ENCODE peak calls at places on chromosomes 7 and 10, in six cellular contexts. Q is heart right ventricle; X is Peyer's patch; W is CD4-positive, alpha-beta T cell; I is K562; T is breast epithelium. H is an unnamed sample.

GRCh38 chr7:32206987-32207386 is 136.8 kb upstream of the PDE1C start:
- DNase-seq in Q (no peak), X (no peak), W (no peak), I (peak; percentile 31), T (no peak), H (no peak)

GRCh38 chr10:110844617-110844881 is 27.2 kb upstream of the PDCD4 start:
- DNase-seq in Q (no peak), X (no peak), W (no peak), I (no peak), T (no peak), H (no peak)

GRCh38 chr10:15325243-15326002 is 45.7 kb downstream of the FAM171A1 start:
- DNase-seq in Q (peak; percentile 38), X (no peak), W (no peak), I (peak; percentile 49), T (no peak), H (no peak)

GRCh38 chr7:93048136-93048930 is 69.4 kb downstream of the SAMD9 start:
- DNase-seq in Q (no peak), X (no peak), W (no peak), I (no peak), T (no peak), H (no peak)

GRCh38 chr10:4006848-4007247 is 221.8 kb upstream of the KLF6 start:
- DNase-seq in Q (no peak), X (no peak), W (no peak), I (no peak), T (no peak), H (no peak)

GRCh38 chr7:134789967-134790685 is 10.7 kb downstream of the CALD1 start:
- DNase-seq in Q (peak; percentile 68), X (no peak), W (no peak), I (no peak), T (no peak), H (no peak)

GRCh38 chr10:102796407-102797176 is 40.6 kb downstream of the CYP17A1 start:
- DNase-seq in Q (peak; percentile 91), X (peak; percentile 90), W (peak; percentile 32), I (no peak), T (peak; percentile 73), H (peak; percentile 33)

GRCh38 chr7:27242580-27243339 is at the start of gene EVX1:
- DNase-seq in Q (no peak), X (no peak), W (no peak), I (no peak), T (no peak), H (no peak)

GRCh38 chr10:93438796-93439253 is 43.3 kb downstream of the MYOF start:
- DNase-seq in Q (peak; percentile 19), X (no peak), W (no peak), I (peak; percentile 11), T (peak; percentile 92), H (no peak)

GRCh38 chr7:151137076-151137611 is 30.4 kb downstream of the GBX1 start:
- DNase-seq in Q (no peak), X (peak; percentile 37), W (no peak), I (no peak), T (no peak), H (no peak)

GRCh38 chr7:108684629-108685028 is 115.0 kb downstream of the DNAJB9 start:
- DNase-seq in Q (no peak), X (no peak), W (no peak), I (no peak), T (no peak), H (no peak)

GRCh38 chr10:1540144-1540543 is 197.2 kb downstream of the ADARB2 start:
- DNase-seq in Q (no peak), X (peak; percentile 30), W (no peak), I (no peak), T (no peak), H (no peak)

GRCh38 chr10:14601872-14602725 is 172.6 kb downstream of the FAM107B start:
- DNase-seq in Q (no peak), X (peak; percentile 87), W (peak; percentile 55), I (peak; percentile 8), T (peak; percentile 48), H (no peak)

GRCh38 chr7:74101061-74101681 is 17.6 kb downstream of the LIMK1 start:
- DNase-seq in Q (no peak), X (peak; percentile 70), W (no peak), I (no peak), T (no peak), H (no peak)

GRCh38 chr7:17770710-17771375 is 169.5 kb downstream of the SNX13 start:
- DNase-seq in Q (no peak), X (no peak), W (no peak), I (no peak), T (no peak), H (no peak)

GRCh38 chr7:110675383-110676103 is 415.4 kb upstream of the LRRN3 start:
- DNase-seq in Q (no peak), X (no peak), W (no peak), I (no peak), T (no peak), H (no peak)

GRCh38 chr10:73094249-73094850 is 2.3 kb downstream of the P4HA1 start:
- DNase-seq in Q (no peak), X (no peak), W (no peak), I (no peak), T (no peak), H (no peak)

GRCh38 chr7:71770269-71770907 is 638.4 kb downstream of the GALNT17 start:
- DNase-seq in Q (no peak), X (no peak), W (no peak), I (no peak), T (peak; percentile 19), H (no peak)

GRCh38 chr10:44083719-44084400 is 301.0 kb downstream of the CXCL12 start:
- DNase-seq in Q (no peak), X (no peak), W (no peak), I (no peak), T (no peak), H (no peak)
- H3K27ac ChIP-seq in Q (no peak overlapping the region), X (no peak overlapping the region), W (no peak overlapping the region), I (no peak overlapping the region), T (no peak overlapping the region), H (no peak overlapping the region)

GRCh38 chr7:121084748-121085336 is 96.3 kb downstream of the CPED1 start:
- DNase-seq in Q (no peak), X (no peak), W (no peak), I (no peak), T (no peak), H (no peak)
- H3K27ac ChIP-seq in Q (peak overlapping the region; percentile 84), X (no peak overlapping the region), W (no peak overlapping the region), I (no peak overlapping the region), T (no peak overlapping the region), H (no peak overlapping the region)

DNA sequence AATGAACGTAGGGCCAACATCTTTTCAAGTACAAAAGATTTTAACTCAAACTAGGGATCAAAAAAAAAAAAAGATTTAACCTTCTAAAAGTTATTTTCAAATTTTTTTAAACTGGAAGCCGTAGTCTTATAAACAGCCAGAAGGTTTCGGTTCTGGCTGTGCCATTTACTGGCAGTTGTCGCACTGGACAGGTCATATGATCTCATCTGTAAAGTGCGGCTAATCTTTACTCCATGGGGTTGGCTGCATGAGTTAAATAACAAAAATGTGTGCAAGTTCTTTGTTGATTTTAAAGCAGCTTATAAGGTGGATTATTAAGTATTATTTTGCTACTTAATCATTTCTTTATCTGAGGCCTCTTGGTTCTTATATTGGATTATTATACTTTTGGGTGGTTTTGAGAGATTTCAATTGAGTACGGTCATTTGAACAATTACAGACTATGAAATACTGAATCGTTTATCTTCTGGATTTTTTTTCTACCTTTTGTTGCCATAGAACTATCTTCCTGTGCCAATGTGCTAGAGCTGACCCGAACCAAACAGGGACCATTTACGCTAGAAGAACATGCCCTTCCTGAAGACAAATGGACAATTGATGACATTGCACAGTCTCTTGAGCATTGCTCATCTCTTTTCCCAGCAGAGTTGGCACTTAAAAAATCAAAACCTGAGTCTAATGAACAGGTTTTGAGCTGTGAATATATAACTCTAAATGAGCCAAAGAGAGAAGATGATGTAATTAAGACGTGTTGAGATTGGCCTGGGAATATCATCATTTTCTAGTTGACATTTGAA is 36.8 kb downstream of the TRUB1 start:
- DNase-seq in Q (no peak), X (no peak), W (no peak), I (no peak), T (no peak), H (no peak)
- H3K27ac ChIP-seq in Q (peak overlapping the region; percentile 8), X (no peak overlapping the region), W (no peak overlapping the region), I (no peak overlapping the region), T (no peak overlapping the region), H (no peak overlapping the region)

DNA sequence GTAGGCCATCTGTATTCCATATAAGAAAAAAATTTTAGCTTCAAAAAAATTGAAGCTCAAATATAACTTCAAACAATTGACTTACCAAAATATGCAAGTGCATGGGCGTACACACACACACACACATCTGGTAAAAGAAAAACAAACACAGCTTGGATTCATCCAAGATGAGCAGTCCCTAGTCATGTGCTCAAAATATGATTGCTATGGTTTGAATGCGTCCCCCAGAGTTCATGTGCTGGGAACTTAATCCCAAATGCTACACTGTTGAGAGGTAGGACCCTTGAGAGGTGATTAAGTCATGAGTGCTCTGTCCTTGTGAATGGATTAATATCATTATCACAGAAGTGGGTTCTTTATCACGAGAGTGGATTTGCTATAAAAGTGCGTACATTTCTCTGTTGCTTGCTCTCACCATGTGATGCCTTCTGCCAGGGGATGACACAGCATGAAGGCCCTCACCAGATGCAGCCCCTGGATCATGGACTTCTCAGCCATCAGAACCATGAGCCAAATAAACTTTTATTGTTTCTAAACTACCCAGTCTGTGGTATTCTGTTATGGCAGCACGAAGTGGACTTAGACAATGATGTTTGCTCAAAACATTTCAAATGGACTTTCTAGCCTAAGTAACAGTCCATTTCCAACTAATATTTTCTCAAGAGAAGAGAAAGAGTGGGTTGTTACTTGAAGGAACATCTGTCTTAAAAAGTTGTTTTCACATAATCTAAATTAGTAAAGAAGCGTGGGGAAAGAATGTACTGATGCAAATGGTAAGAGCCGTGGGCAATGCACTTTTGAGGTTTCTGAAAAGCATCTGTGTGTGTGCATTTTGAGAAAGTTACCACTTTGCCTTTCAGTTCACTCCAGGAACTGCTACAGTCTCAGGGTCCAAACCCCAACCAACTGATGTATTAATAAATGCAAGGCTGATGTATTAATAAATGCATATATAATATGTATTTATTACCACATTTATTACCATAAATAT is 15.1 kb upstream of the SVIL start:
- DNase-seq in Q (no peak), X (no peak), W (no peak), I (no peak), T (no peak), H (no peak)
- H3K27ac ChIP-seq in Q (no peak overlapping the region), X (no peak overlapping the region), W (no peak overlapping the region), I (no peak overlapping the region), T (peak overlapping the region; percentile 63), H (no peak overlapping the region)

GRCh38 chr7:4749363-4749762 is 26.1 kb upstream of the AP5Z1 start:
- DNase-seq in Q (no peak), X (no peak), W (no peak), I (no peak), T (no peak), H (no peak)

GRCh38 chr7:4748267-4748666 is 27.2 kb upstream of the AP5Z1 start:
- DNase-seq in Q (peak; percentile 51), X (no peak), W (no peak), I (no peak), T (no peak), H (no peak)

GRCh38 chr7:4751398-4751947 is 23.9 kb upstream of the AP5Z1 start:
- DNase-seq in Q (no peak), X (no peak), W (no peak), I (no peak), T (no peak), H (peak; percentile 78)

GRCh38 chr7:4747746-4748145 is 27.7 kb upstream of the AP5Z1 start:
- DNase-seq in Q (no peak), X (no peak), W (no peak), I (no peak), T (no peak), H (no peak)

GRCh38 chr7:4749798-4750197 is 25.6 kb upstream of the AP5Z1 start:
- DNase-seq in Q (no peak), X (no peak), W (no peak), I (no peak), T (no peak), H (no peak)
- H3K27ac ChIP-seq in Q (no peak overlapping the region), X (no peak overlapping the region), W (no peak overlapping the region), I (no peak overlapping the region), T (peak overlapping the region; percentile 69), H (peak overlapping the region; percentile 69)

H was measured in substantia nigra.